ENCODE peak calls at places on chromosomes 7 and 10, in four cellular contexts. K is HepG2, G is K562, U is Panc1. E is an unnamed sample.
A peak's percentile ranks its signal among the peaks of the same experiment; 100 is the strongest.

GRCh38 chr10:101629781-101630419 is 41.8 kb downstream of the DPCD start:
- DNase-seq in G (no peak), U (no peak), K (no peak), E (no peak)

GRCh38 chr7:155236386-155236785 is 61.3 kb upstream of the INSIG1 start:
- DNase-seq in K (no peak), U (no peak), G (no peak), E (no peak)

GRCh38 chr10:63699785-63700184 is 178.6 kb downstream of the REEP3 start:
- DNase-seq in U (no peak), K (no peak), G (no peak), E (no peak)

GRCh38 chr10:23525406-23525805 is 86.5 kb downstream of the OTUD1 start:
- DNase-seq in U (no peak), G (no peak), K (peak; percentile 4), E (no peak)

GRCh38 chr10:94991243-94991888 is 52.9 kb downstream of the CYP2C9 start:
- DNase-seq in U (no peak), K (peak; percentile 1), G (no peak), E (peak; percentile 37)

GRCh38 chr7:135558337-135558767 is 635 bp downstream of the NUP205 start:
- DNase-seq in K (peak; percentile 71), G (peak; percentile 94), U (peak; percentile 63), E (peak; percentile 45)

GRCh38 chr7:10429031-10429430 is 544.6 kb upstream of the PHF14 start:
- DNase-seq in U (no peak), K (no peak), G (no peak), E (no peak)

GRCh38 chr7:155986497-155987160 is 174.4 kb upstream of the SHH start:
- DNase-seq in U (no peak), K (no peak), G (no peak), E (no peak)

GRCh38 chr7:18087687-18088078 is 60.0 kb upstream of the PRPS1L1 start:
- DNase-seq in U (no peak), K (no peak), G (peak; percentile 9), E (no peak)

GRCh38 chr10:98478430-98479222 is 31.9 kb upstream of the HPS1 start:
- DNase-seq in U (no peak), K (no peak), G (no peak), E (no peak)

GRCh38 chr7:80027616-80028173 is 106.9 kb upstream of the GNAI1 start:
- DNase-seq in K (no peak), G (no peak), U (no peak), E (no peak)

GRCh38 chr10:774661-775244 is 85.3 kb upstream of the DIP2C start:
- DNase-seq in G (no peak), K (no peak), U (no peak), E (no peak)

GRCh38 chr10:77360835-77361234 is 276.8 kb downstream of the KCNMA1 start:
- DNase-seq in K (no peak), G (no peak), U (no peak), E (no peak)

GRCh38 chr7:149489391-149490024 is 8.1 kb downstream of the ZNF746 start:
- DNase-seq in U (no peak), G (no peak), K (peak; percentile 12), E (no peak)

GRCh38 chr10:35546824-35547225 is 58.3 kb upstream of the GJD4 start:
- DNase-seq in U (no peak), K (peak; percentile 4), G (no peak), E (no peak)

GRCh38 chr7:100662377-100662776 is 6.1 kb upstream of the ACTL6B start:
- DNase-seq in G (no peak), U (no peak), K (no peak), E (no peak)

GRCh38 chr7:98518159-98518947 is 98.7 kb upstream of the NPTX2 start:
- DNase-seq in G (no peak), U (no peak), K (no peak), E (no peak)

GRCh38 chr10:68208424-68209042 is 23.4 kb downstream of the ATOH7 start:
- DNase-seq in U (no peak), G (peak; percentile 62), K (peak; percentile 72), E (peak; percentile 81)
- TF ChIP-seq TCF7L2 in U (no peak), G (no peak), K (no peak), E (no peak)

DNA sequence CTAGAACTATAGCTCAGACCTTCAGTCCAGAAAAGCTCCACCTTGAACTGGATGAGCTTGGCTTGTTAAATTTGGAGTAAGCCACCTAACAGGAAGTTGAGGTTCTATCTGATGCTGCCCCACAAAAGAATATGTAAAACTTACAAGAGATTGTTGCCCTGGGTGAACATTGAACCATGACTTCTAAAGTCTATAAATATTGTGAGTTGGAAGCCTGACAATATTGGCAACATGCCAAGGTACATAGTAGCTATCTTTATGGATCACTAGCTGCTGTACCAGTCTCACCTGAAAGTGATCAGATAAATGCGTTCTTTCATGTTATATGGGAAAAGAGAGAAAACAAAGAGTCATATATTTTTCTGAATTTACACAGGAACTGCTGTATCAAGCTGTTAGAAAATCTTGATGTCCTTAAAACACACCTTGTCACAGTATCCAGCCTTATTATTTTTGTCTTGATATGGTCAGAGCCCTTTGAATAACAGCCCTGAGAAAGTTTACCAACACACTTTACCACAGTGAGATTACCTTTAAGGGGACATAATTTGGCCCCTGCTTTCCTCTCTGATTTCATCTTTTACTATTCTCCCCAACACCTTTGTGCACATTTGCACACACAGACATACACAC is 92.0 kb downstream of the LSMEM1 start:
- DNase-seq in U (no peak), G (peak; percentile 44), K (peak; percentile 70), E (no peak)
- TF ChIP-seq TCF7L2 in U (no peak), G (no peak), K (no peak), E (no peak)

GRCh38 chr7:66741-67140 is 125.6 kb upstream of the FAM20C start:
- DNase-seq in K (no peak), G (no peak), U (no peak), E (no peak)

GRCh38 chr7:68629-69028 is 123.7 kb upstream of the FAM20C start:
- DNase-seq in G (peak; percentile 50), U (no peak), K (no peak), E (no peak)

GRCh38 chr7:65554-65953 is 126.8 kb upstream of the FAM20C start:
- DNase-seq in U (no peak), G (no peak), K (no peak), E (no peak)

GRCh38 chr7:66296-66695 is 126.1 kb upstream of the FAM20C start:
- DNase-seq in U (no peak), G (no peak), K (no peak), E (no peak)

GRCh38 chr7:67738-68395 is 124.5 kb upstream of the FAM20C start:
- DNase-seq in G (no peak), U (no peak), K (no peak), E (no peak)
- TF ChIP-seq TCF7L2 in G (no peak), U (no peak), K (no peak), E (no peak)

GRCh38 chr10:89001024-89001423 is 10.4 kb downstream of the FAS start:
- DNase-seq in U (no peak), K (no peak), G (no peak), E (no peak)
- TF ChIP-seq TCF7L2 in U (no peak), K (no peak), G (no peak), E (no peak)

DNA sequence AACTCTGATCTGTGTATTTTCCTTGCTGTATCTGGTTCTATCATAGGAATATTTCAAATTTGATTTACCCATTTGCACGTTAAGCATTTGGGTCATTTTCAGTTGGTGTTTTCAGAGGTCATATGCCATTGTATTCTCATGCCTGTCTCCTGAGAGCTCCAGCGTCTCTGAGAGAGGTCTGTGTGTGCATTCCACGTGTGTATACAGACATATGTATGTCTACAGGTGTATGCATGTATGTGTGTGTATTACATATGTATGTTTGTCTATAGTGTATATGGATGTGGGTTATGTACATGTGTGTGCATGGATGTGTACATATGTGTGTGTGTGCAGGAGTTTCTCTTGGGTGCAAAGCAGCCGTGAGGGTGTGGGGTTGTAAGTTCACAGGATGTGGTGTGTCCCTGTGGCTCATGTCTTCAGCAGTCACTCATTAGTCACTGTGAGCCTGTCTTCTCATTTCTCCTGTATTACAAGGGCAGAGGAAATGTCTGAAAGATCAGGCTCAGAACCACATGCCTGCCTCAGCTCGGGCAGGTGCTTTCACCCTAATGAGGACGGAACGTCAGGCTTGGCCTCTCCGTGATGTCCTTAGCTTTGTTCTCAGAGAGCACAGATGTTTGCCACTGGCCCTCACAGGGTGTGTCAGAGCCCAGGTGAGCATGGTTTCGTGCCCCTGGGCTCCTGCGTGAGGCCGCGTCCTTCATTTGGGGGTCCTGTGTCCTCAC is 101.6 kb downstream of the NKX6-2 start:
- DNase-seq in G (peak; percentile 23), K (no peak), U (peak; percentile 67), E (no peak)
- TF ChIP-seq TCF7L2 in G (no peak), K (no peak), U (no peak), E (no peak)

GRCh38 chr10:71344916-71345557 is 26.0 kb downstream of the SLC29A3 start:
- DNase-seq in U (no peak), K (no peak), G (no peak), E (no peak)

GRCh38 chr10:71346731-71347130 is 27.7 kb downstream of the SLC29A3 start:
- DNase-seq in K (no peak), G (no peak), U (no peak), E (no peak)

GRCh38 chr10:71342850-71343773 is 24.1 kb downstream of the SLC29A3 start:
- DNase-seq in K (peak; percentile 74), G (peak; percentile 49), U (no peak), E (no peak)

GRCh38 chr10:71345720-71346119 is 26.7 kb downstream of the SLC29A3 start:
- DNase-seq in K (no peak), G (peak; percentile 65), U (no peak), E (no peak)

DNA sequence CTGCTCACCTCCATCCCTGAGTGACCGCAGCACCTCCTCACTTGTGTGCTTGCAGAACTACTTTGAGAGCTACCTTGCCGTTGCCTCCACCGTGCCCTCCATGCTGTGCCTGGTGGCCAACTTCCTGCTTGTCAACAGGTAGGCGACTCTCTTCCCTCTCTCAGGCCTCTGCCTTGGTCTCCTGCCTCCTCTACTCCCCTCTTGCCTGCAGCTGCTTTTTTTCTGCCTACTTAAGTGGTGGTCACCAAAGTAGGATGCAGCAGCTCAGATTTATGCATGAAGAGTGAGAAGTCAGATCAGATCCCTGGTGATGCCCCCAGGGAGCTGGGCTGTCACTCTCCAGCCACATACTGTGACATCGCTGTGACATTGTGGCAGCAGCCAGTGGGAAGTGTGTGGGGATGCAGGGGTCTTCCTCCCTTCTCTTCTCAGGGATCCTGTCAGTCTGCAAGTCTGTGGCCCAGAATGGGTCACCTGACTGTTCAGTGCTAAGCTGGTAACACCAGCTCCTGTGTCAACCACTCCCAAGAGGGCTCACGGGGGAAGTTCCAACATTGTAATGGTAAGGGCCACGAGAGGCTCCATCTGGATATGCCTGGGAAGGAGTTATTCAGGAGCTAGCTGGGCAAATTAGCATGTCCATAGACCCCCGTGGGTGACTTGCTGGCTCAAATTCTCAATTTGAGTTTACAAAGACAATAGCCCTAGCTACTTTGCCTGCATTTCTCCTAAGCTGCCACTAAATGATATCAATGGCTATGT is 25.3 kb downstream of the SLC29A3 start:
- DNase-seq in G (no peak), K (no peak), U (no peak), E (no peak)
- TF ChIP-seq TCF7L2 in G (no peak), K (no peak), U (no peak), E (no peak)

GRCh38 chr7:114481995-114482394 is 67.4 kb downstream of the FOXP2 start:
- DNase-seq in U (no peak), K (no peak), G (no peak), E (no peak)
- TF ChIP-seq TCF7L2 in U (no peak), K (no peak), G (no peak), E (no peak)

E was measured in HCT116.